ENCODE peak calls at places on chromosomes 11 and 22, in seven cellular contexts. One of them, this sample, is unnamed.

GRCh38 chr11:82577246-82577645 is 156.4 kb downstream of the FAM181B start:
- DNase-seq in PC-3: no peak
- DNase-seq in left ventricle myocardium inferior: no peak
- DNase-seq in CD8-positive, alpha-beta T cell: no peak
- DNase-seq in substantia nigra: no peak
- DNase-seq in astrocyte: no peak
- DNase-seq in caudate nucleus: no peak
- DNase-seq in this sample: no peak

GRCh38 chr11:108985611-108986279 is 320.9 kb downstream of the DDX10 start:
- DNase-seq in PC-3: peak; percentile 48
- DNase-seq in left ventricle myocardium inferior: no peak
- DNase-seq in CD8-positive, alpha-beta T cell: no peak
- DNase-seq in substantia nigra: no peak
- DNase-seq in astrocyte: peak; percentile 63
- DNase-seq in caudate nucleus: no peak
- DNase-seq in this sample: no peak

GRCh38 chr22:43398910-43399309 is 12.9 kb upstream of the MPPED1 start:
- DNase-seq in PC-3: no peak
- DNase-seq in left ventricle myocardium inferior: no peak
- DNase-seq in CD8-positive, alpha-beta T cell: no peak
- DNase-seq in substantia nigra: no peak
- DNase-seq in astrocyte: no peak
- DNase-seq in caudate nucleus: no peak
- DNase-seq in this sample: no peak

GRCh38 chr22:17921871-17922821 is 102.2 kb downstream of the MICAL3 start:
- DNase-seq in PC-3: no peak
- DNase-seq in left ventricle myocardium inferior: peak; percentile 54
- DNase-seq in CD8-positive, alpha-beta T cell: no peak
- DNase-seq in substantia nigra: no peak
- DNase-seq in astrocyte: no peak
- DNase-seq in caudate nucleus: no peak
- DNase-seq in this sample: no peak

GRCh38 chr11:71420455-71421241 is 27.5 kb downstream of the DHCR7 start:
- DNase-seq in PC-3: peak; percentile 61
- DNase-seq in left ventricle myocardium inferior: no peak
- DNase-seq in CD8-positive, alpha-beta T cell: no peak
- DNase-seq in substantia nigra: peak; percentile 35
- DNase-seq in astrocyte: peak; percentile 6
- DNase-seq in caudate nucleus: peak; percentile 13
- DNase-seq in this sample: no peak

GRCh38 chr11:104435498-104435897 is 271.6 kb upstream of the PDGFD start:
- DNase-seq in PC-3: no peak
- DNase-seq in left ventricle myocardium inferior: no peak
- DNase-seq in CD8-positive, alpha-beta T cell: no peak
- DNase-seq in substantia nigra: no peak
- DNase-seq in astrocyte: no peak
- DNase-seq in caudate nucleus: no peak
- DNase-seq in this sample: no peak

GRCh38 chr22:19579880-19580279 is 55.7 kb upstream of the CLDN5 start:
- DNase-seq in PC-3: peak; percentile 25
- DNase-seq in left ventricle myocardium inferior: peak; percentile 27
- DNase-seq in CD8-positive, alpha-beta T cell: no peak
- DNase-seq in substantia nigra: no peak
- DNase-seq in astrocyte: no peak
- DNase-seq in caudate nucleus: no peak
- DNase-seq in this sample: peak; percentile 4

GRCh38 chr11:8384199-8384821 is 120.6 kb upstream of the LMO1 start:
- DNase-seq in PC-3: peak; percentile 23
- DNase-seq in left ventricle myocardium inferior: no peak
- DNase-seq in CD8-positive, alpha-beta T cell: no peak
- DNase-seq in substantia nigra: no peak
- DNase-seq in astrocyte: peak; percentile 17
- DNase-seq in caudate nucleus: no peak
- DNase-seq in this sample: no peak

GRCh38 chr11:74731301-74732094 is at the start of gene CHRDL2:
- DNase-seq in PC-3: no peak
- DNase-seq in left ventricle myocardium inferior: no peak
- DNase-seq in CD8-positive, alpha-beta T cell: no peak
- DNase-seq in substantia nigra: no peak
- DNase-seq in astrocyte: no peak
- DNase-seq in caudate nucleus: no peak
- DNase-seq in this sample: no peak

GRCh38 chr11:62601114-62601363 is 626 bp downstream of the MTA2 start:
- DNase-seq in PC-3: peak; percentile 35
- DNase-seq in left ventricle myocardium inferior: peak; percentile 62
- DNase-seq in CD8-positive, alpha-beta T cell: no peak
- DNase-seq in substantia nigra: no peak
- DNase-seq in astrocyte: no peak
- DNase-seq in caudate nucleus: no peak
- DNase-seq in this sample: no peak

GRCh38 chr11:67090717-67091116 is 28.3 kb upstream of the KDM2A start:
- DNase-seq in PC-3: no peak
- DNase-seq in left ventricle myocardium inferior: no peak
- DNase-seq in CD8-positive, alpha-beta T cell: no peak
- DNase-seq in substantia nigra: no peak
- DNase-seq in astrocyte: no peak
- DNase-seq in caudate nucleus: no peak
- DNase-seq in this sample: no peak

GRCh38 chr22:22097727-22098228 is 115.2 kb upstream of the TOP3B start:
- DNase-seq in PC-3: no peak
- DNase-seq in left ventricle myocardium inferior: no peak
- DNase-seq in CD8-positive, alpha-beta T cell: no peak
- DNase-seq in substantia nigra: no peak
- DNase-seq in astrocyte: no peak
- DNase-seq in caudate nucleus: no peak
- DNase-seq in this sample: no peak

GRCh38 chr11:109236696-109237095 is 185.3 kb upstream of the C11orf87 start:
- DNase-seq in PC-3: no peak
- DNase-seq in left ventricle myocardium inferior: no peak
- DNase-seq in CD8-positive, alpha-beta T cell: no peak
- DNase-seq in substantia nigra: no peak
- DNase-seq in astrocyte: peak; percentile 40
- DNase-seq in caudate nucleus: no peak
- DNase-seq in this sample: no peak

GRCh38 chr11:91265946-91266345 is 958.7 kb upstream of the FAT3 start:
- DNase-seq in PC-3: peak; percentile 70
- DNase-seq in left ventricle myocardium inferior: no peak
- DNase-seq in CD8-positive, alpha-beta T cell: no peak
- DNase-seq in substantia nigra: no peak
- DNase-seq in astrocyte: peak; percentile 9
- DNase-seq in caudate nucleus: no peak
- DNase-seq in this sample: no peak
- H3K27ac ChIP-seq in PC-3: no peak overlapping the region
- H3K27ac ChIP-seq in left ventricle myocardium inferior: no peak overlapping the region
- H3K27ac ChIP-seq in CD8-positive, alpha-beta T cell: no peak overlapping the region
- H3K27ac ChIP-seq in substantia nigra: no peak overlapping the region
- H3K27ac ChIP-seq in astrocyte: no peak overlapping the region
- H3K27ac ChIP-seq in caudate nucleus: no peak overlapping the region
- H3K27ac ChIP-seq in this sample: no peak overlapping the region

DNA sequence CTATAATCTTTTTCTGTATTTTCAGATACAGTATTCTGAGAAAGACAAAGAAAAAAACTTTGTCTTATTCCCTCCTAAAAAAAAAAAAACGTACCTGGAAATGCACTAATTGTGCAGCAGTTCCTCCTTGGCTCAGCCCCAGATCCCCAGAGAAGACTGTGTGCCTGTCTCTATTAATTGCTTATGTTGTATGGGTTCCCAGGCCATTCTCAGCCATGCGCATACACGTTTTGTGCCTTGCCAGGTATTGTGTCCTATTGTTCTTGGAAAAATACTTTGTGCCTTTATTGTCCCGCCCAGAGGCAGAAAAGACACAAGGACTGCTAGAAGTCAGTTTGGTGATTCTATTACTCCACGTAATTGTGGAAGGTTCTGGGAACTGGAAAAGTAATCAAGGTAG is 91.2 kb downstream of the PIWIL4 start:
- DNase-seq in PC-3: no peak
- DNase-seq in left ventricle myocardium inferior: peak; percentile 37
- DNase-seq in CD8-positive, alpha-beta T cell: no peak
- DNase-seq in substantia nigra: no peak
- DNase-seq in astrocyte: no peak
- DNase-seq in caudate nucleus: no peak
- DNase-seq in this sample: no peak
- H3K27ac ChIP-seq in PC-3: no peak overlapping the region
- H3K27ac ChIP-seq in left ventricle myocardium inferior: peak overlapping the region; percentile 55
- H3K27ac ChIP-seq in CD8-positive, alpha-beta T cell: no peak overlapping the region
- H3K27ac ChIP-seq in substantia nigra: no peak overlapping the region
- H3K27ac ChIP-seq in astrocyte: no peak overlapping the region
- H3K27ac ChIP-seq in caudate nucleus: no peak overlapping the region
- H3K27ac ChIP-seq in this sample: no peak overlapping the region

GRCh38 chr22:24433868-24434471 is 6.6 kb downstream of the ADORA2A start:
- DNase-seq in PC-3: peak; percentile 59
- DNase-seq in left ventricle myocardium inferior: no peak
- DNase-seq in CD8-positive, alpha-beta T cell: no peak
- DNase-seq in substantia nigra: no peak
- DNase-seq in astrocyte: peak; percentile 51
- DNase-seq in caudate nucleus: no peak
- DNase-seq in this sample: peak; percentile 85

GRCh38 chr22:24431309-24432034 is 4.1 kb downstream of the ADORA2A start:
- DNase-seq in PC-3: no peak
- DNase-seq in left ventricle myocardium inferior: no peak
- DNase-seq in CD8-positive, alpha-beta T cell: no peak
- DNase-seq in substantia nigra: no peak
- DNase-seq in astrocyte: no peak
- DNase-seq in caudate nucleus: no peak
- DNase-seq in this sample: no peak

GRCh38 chr22:24432059-24432853 is 4.9 kb downstream of the ADORA2A start:
- DNase-seq in PC-3: no peak
- DNase-seq in left ventricle myocardium inferior: peak; percentile 81
- DNase-seq in CD8-positive, alpha-beta T cell: no peak
- DNase-seq in substantia nigra: no peak
- DNase-seq in astrocyte: peak; percentile 63
- DNase-seq in caudate nucleus: peak; percentile 29
- DNase-seq in this sample: no peak

GRCh38 chr22:24434472-24435322 is 7.3 kb downstream of the ADORA2A start:
- DNase-seq in PC-3: no peak
- DNase-seq in left ventricle myocardium inferior: no peak
- DNase-seq in CD8-positive, alpha-beta T cell: peak; percentile 51
- DNase-seq in substantia nigra: no peak
- DNase-seq in astrocyte: peak; percentile 19
- DNase-seq in caudate nucleus: no peak
- DNase-seq in this sample: peak; percentile 84

GRCh38 chr22:24433001-24433867 is 5.8 kb downstream of the ADORA2A start:
- DNase-seq in PC-3: no peak
- DNase-seq in left ventricle myocardium inferior: no peak
- DNase-seq in CD8-positive, alpha-beta T cell: no peak
- DNase-seq in substantia nigra: no peak
- DNase-seq in astrocyte: no peak
- DNase-seq in caudate nucleus: no peak
- DNase-seq in this sample: no peak
- H3K27ac ChIP-seq in PC-3: no peak overlapping the region
- H3K27ac ChIP-seq in left ventricle myocardium inferior: peak overlapping the region; percentile 79
- H3K27ac ChIP-seq in CD8-positive, alpha-beta T cell: peak overlapping the region; percentile 55
- H3K27ac ChIP-seq in substantia nigra: no peak overlapping the region
- H3K27ac ChIP-seq in astrocyte: no peak overlapping the region
- H3K27ac ChIP-seq in caudate nucleus: peak overlapping the region; percentile 78
- H3K27ac ChIP-seq in this sample: peak overlapping the region; percentile 59

DNA sequence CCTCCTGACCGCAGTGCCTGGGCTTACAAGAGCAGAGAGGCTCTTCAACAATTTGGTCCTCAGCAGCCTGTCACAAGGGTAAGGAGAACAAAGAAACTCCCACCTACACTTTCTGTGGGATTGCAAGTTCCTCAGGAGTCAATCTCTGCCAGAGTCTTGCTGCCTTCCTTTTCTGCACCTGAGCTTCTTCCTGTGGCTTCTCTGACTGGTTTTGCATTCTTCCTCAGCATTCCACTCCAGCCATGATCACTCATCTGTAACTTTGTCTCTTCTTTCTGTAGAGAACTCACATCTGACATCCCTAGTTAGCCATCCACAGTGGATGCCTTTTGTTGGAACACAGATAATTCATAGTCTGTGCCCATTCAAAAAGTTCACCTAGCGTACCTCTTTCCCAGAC is 14.2 kb upstream of the OR6A2 start:
- DNase-seq in PC-3: no peak
- DNase-seq in left ventricle myocardium inferior: no peak
- DNase-seq in CD8-positive, alpha-beta T cell: no peak
- DNase-seq in substantia nigra: no peak
- DNase-seq in astrocyte: no peak
- DNase-seq in caudate nucleus: no peak
- DNase-seq in this sample: no peak
- H3K27ac ChIP-seq in PC-3: no peak overlapping the region
- H3K27ac ChIP-seq in left ventricle myocardium inferior: no peak overlapping the region
- H3K27ac ChIP-seq in CD8-positive, alpha-beta T cell: no peak overlapping the region
- H3K27ac ChIP-seq in substantia nigra: no peak overlapping the region
- H3K27ac ChIP-seq in astrocyte: no peak overlapping the region
- H3K27ac ChIP-seq in caudate nucleus: no peak overlapping the region
- H3K27ac ChIP-seq in this sample: no peak overlapping the region

GRCh38 chr22:26574001-26574723 is 15.8 kb downstream of the TPST2 start:
- DNase-seq in PC-3: no peak
- DNase-seq in left ventricle myocardium inferior: no peak
- DNase-seq in CD8-positive, alpha-beta T cell: no peak
- DNase-seq in substantia nigra: no peak
- DNase-seq in astrocyte: no peak
- DNase-seq in caudate nucleus: no peak
- DNase-seq in this sample: no peak
- H3K27ac ChIP-seq in PC-3: no peak overlapping the region
- H3K27ac ChIP-seq in left ventricle myocardium inferior: peak overlapping the region; percentile 43
- H3K27ac ChIP-seq in CD8-positive, alpha-beta T cell: no peak overlapping the region
- H3K27ac ChIP-seq in substantia nigra: no peak overlapping the region
- H3K27ac ChIP-seq in astrocyte: no peak overlapping the region
- H3K27ac ChIP-seq in caudate nucleus: peak overlapping the region; percentile 1
- H3K27ac ChIP-seq in this sample: no peak overlapping the region

This sample was measured in CD4-positive, alpha-beta memory T cell.